ENCODE peak calls at places on chromosomes 5 and 9, in ten cellular contexts. G, D, X, J, R, I, K, F, E and Q are unnamed samples.

GRCh38 chr5:66344544-66344943 is 200.4 kb downstream of the SREK1 start:
- DNase-seq in G (no peak), D (no peak), X (no peak), J (no peak), R (no peak), I (no peak), K (no peak), F (no peak), E (no peak), Q (no peak)

GRCh38 chr5:909086-909485 is 16.4 kb downstream of the TRIP13 start:
- DNase-seq in G (no peak), D (no peak), X (peak), J (no peak), R (no peak), I (no peak), K (no peak), F (no peak), E (no peak), Q (no peak)

GRCh38 chr5:39801306-39801705 is 376.5 kb upstream of the DAB2 start:
- DNase-seq in G (no peak), D (no peak), X (no peak), J (no peak), R (no peak), I (no peak), K (no peak), F (no peak), E (no peak), Q (no peak)

GRCh38 chr9:127174386-127175318 is 52.2 kb upstream of the ANGPTL2 start:
- DNase-seq in G (no peak), D (peak), X (no peak), J (no peak), R (peak), I (peak), K (no peak), F (no peak), E (no peak), Q (peak)

GRCh38 chr5:156543348-156543747 is 216.4 kb downstream of the SGCD start:
- DNase-seq in G (no peak), D (no peak), X (no peak), J (no peak), R (no peak), I (no peak), K (no peak), F (no peak), E (no peak), Q (no peak)

GRCh38 chr9:36788534-36788933 is 215.8 kb downstream of the MELK start:
- DNase-seq in G (no peak), D (no peak), X (no peak), J (no peak), R (no peak), I (no peak), K (no peak), F (no peak), E (no peak), Q (no peak)

GRCh38 chr5:57106661-57107060 is 67.2 kb upstream of the GPBP1 start:
- DNase-seq in G (no peak), D (no peak), X (no peak), J (no peak), R (no peak), I (no peak), K (no peak), F (no peak), E (no peak), Q (no peak)

GRCh38 chr5:73666891-73667290 is 40.9 kb downstream of the ARHGEF28 start:
- DNase-seq in G (no peak), D (no peak), X (no peak), J (no peak), R (no peak), I (no peak), K (no peak), F (no peak), E (no peak), Q (no peak)

GRCh38 chr9:3292311-3292710 is 233.5 kb downstream of the RFX3 start:
- DNase-seq in G (no peak), D (no peak), X (no peak), J (no peak), R (no peak), I (no peak), K (no peak), F (no peak), E (no peak), Q (no peak)

GRCh38 chr5:82639393-82640144 is 361.4 kb upstream of the RPS23 start:
- DNase-seq in G (no peak), D (no peak), X (no peak), J (no peak), R (no peak), I (no peak), K (no peak), F (no peak), E (no peak), Q (no peak)

GRCh38 chr9:80648336-80648735 is 1041.0 kb downstream of the TLE1 start:
- DNase-seq in G (no peak), D (no peak), X (no peak), J (no peak), R (no peak), I (no peak), K (no peak), F (no peak), E (no peak), Q (no peak)

GRCh38 chr5:95620030-95620869 is at the start of gene GPR150:
- DNase-seq in G (peak), D (peak), X (no peak), J (peak), R (peak), I (peak), K (peak), F (peak), E (peak), Q (peak)

GRCh38 chr9:99299214-99300102 is 77.4 kb downstream of the SEC61B start:
- DNase-seq in G (no peak), D (no peak), X (no peak), J (peak), R (no peak), I (no peak), K (no peak), F (no peak), E (no peak), Q (no peak)

GRCh38 chr9:126844085-126844484 is 16.4 kb upstream of the ZBTB34 start:
- DNase-seq in G (no peak), D (no peak), X (no peak), J (no peak), R (no peak), I (no peak), K (no peak), F (no peak), E (no peak), Q (no peak)

GRCh38 chr5:80653497-80653896 is 955 bp upstream of the MSH3 start:
- DNase-seq in G (no peak), D (no peak), X (no peak), J (no peak), R (no peak), I (no peak), K (no peak), F (no peak), E (no peak), Q (no peak)

GRCh38 chr9:98563997-98564396 is 144.7 kb downstream of the GABBR2 start:
- DNase-seq in G (no peak), D (no peak), X (no peak), J (no peak), R (no peak), I (no peak), K (no peak), F (no peak), E (no peak), Q (no peak)

GRCh38 chr5:54091416-54092130 is 218.8 kb downstream of the ARL15 start:
- DNase-seq in G (no peak), D (no peak), X (peak), J (no peak), R (peak), I (no peak), K (no peak), F (no peak), E (no peak), Q (peak)

GRCh38 chr5:171450423-171451246 is 31.2 kb downstream of the FGF18 start:
- DNase-seq in G (peak), D (peak), X (no peak), J (no peak), R (peak), I (peak), K (peak), F (no peak), E (no peak), Q (peak)

GRCh38 chr5:25441810-25442209 is 797.0 kb upstream of the CDH10 start:
- DNase-seq in G (no peak), D (no peak), X (no peak), J (no peak), R (no peak), I (no peak), K (no peak), F (no peak), E (no peak), Q (no peak)

GRCh38 chr9:114091711-114092110 is 7.4 kb downstream of the KIF12 start:
- DNase-seq in G (peak), D (no peak), X (no peak), J (no peak), R (no peak), I (no peak), K (no peak), F (no peak), E (no peak), Q (peak)

GRCh38 chr5:53874409-53874808 is 314.0 kb downstream of the NDUFS4 start:
- DNase-seq in G (no peak), D (no peak), X (no peak), J (no peak), R (no peak), I (no peak), K (no peak), F (no peak), E (no peak), Q (no peak)

GRCh38 chr5:168314735-168315411 is 23.4 kb downstream of the WWC1 start:
- DNase-seq in G (peak), D (peak), X (peak), J (peak), R (no peak), I (peak), K (no peak), F (peak), E (no peak), Q (no peak)

GRCh38 chr5:72723584-72723983 is 92.9 kb upstream of the TNPO1 start:
- DNase-seq in G (no peak), D (no peak), X (no peak), J (no peak), R (no peak), I (no peak), K (no peak), F (no peak), E (no peak), Q (no peak)

GRCh38 chr5:157689942-157690689 is 18.8 kb downstream of the C5orf52 start:
- DNase-seq in G (peak), D (no peak), X (no peak), J (no peak), R (no peak), I (no peak), K (peak), F (no peak), E (no peak), Q (no peak)

GRCh38 chr5:14168139-14168792 is 25.1 kb downstream of the TRIO start:
- DNase-seq in G (no peak), D (no peak), X (no peak), J (no peak), R (no peak), I (no peak), K (no peak), F (no peak), E (no peak), Q (no peak)

GRCh38 chr5:171494452-171495121 is 75.1 kb downstream of the FGF18 start:
- DNase-seq in G (peak), D (no peak), X (no peak), J (peak), R (peak), I (peak), K (peak), F (peak), E (no peak), Q (peak)

DNA sequence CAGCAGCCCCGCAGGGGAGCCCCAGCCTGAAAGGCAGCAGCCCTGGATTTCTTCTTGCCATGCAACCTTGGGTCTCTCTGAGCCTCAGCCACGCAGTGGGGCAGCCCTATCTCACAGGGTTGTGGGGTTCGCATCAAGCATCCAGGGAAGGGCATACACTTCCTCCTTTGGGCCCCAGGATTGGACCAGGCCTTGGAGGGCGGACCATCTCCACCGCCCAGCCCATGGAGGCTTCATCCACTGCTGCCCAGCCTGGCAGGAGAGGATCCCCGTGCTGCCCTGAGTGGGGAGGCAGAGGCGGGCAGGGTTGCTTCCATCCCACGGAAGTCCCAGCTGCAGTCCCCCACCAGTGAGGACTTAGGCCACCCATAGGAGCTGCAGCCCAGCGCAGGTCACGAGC is 5.3 kb downstream of the ADAMTS2 start:
- DNase-seq in G (no peak), D (no peak), X (no peak), J (no peak), R (no peak), I (no peak), K (peak), F (no peak), E (no peak), Q (peak)
- TF ChIP-seq POLR2A in G (no peak), D (no peak), X (no peak), J (no peak), R (no peak), I (no peak), K (no peak), F (no peak), E (no peak), Q (no peak)

GRCh38 chr9:137243626-137244485 is 2.8 kb downstream of the TUBB4B start:
- DNase-seq in G (no peak), D (no peak), X (no peak), J (no peak), R (no peak), I (no peak), K (peak), F (no peak), E (no peak), Q (no peak)
- TF ChIP-seq POLR2A in G (peak), D (no peak), X (no peak), J (no peak), R (peak), I (peak), K (no peak), F (peak), E (peak), Q (no peak)

DNA sequence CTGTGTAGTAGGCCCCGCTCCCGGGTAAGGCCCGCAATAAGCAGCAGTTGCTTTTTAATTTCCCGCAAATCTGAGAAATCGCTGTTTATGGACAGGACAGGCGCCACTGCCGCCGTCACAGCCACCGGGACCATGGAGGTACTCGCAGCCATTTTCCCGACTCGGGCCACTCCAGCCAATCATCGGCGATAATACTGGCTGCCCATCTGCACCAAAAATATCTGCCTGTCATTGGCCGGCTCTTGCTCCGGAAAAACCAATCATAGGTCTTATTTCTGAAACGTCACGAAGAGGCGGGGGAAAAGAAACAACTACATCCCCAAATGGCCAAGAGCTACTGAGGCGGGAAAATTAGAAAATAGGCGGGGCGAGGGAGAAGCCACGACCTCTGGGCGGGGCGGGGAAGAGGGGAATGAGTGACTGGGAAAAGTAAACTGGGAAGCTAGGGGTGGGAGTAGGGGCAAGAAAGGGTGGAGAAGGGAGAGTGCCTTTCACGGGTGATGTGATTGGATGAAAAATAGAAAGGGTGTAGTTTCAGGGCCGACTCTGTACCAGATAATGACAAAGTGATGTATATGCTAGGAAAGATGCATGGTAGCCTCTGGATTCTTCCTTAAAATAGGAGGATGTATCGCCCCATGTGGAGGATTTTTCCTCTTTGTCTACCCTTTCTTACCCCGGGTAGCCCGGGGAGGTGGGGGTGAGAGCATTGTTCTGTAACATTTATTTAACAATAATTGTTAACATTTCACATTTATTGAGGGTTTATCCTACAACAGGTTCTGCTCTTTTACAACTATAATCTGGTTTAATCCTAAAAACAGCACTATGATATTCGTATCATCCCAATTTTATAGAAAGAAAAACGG is at the start of gene CDC23:
- DNase-seq in G (peak), D (peak), X (peak), J (peak), R (peak), I (peak), K (peak), F (peak), E (peak), Q (peak)
- TF ChIP-seq POLR2A in G (no peak), D (no peak), X (peak), J (peak), R (peak), I (peak), K (peak), F (peak), E (peak), Q (peak)

DNA sequence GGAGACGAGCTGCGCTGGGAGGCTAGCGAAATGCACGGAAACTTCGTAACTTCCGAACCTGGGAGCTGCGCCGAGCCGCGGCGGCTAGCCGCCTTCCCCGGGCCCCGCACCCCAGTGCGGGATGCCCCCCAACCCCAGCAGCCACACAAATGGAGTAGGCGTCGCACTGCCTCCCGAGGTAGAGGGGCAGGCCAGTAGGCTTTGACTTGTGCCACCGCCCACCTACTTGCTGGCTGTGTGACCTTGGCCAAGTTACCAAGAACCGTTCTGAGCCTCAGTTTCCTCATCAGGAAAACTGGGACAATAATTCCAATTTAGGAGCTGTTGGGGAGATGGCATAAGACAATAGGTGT is 540 bp upstream of the STRBP start:
- DNase-seq in G (no peak), D (no peak), X (no peak), J (no peak), R (no peak), I (no peak), K (no peak), F (no peak), E (no peak), Q (no peak)
- TF ChIP-seq POLR2A in G (no peak), D (no peak), X (no peak), J (no peak), R (no peak), I (no peak), K (no peak), F (no peak), E (no peak), Q (no peak)

GRCh38 chr9:35236692-35237091 is 74.9 kb downstream of the UNC13B start:
- DNase-seq in G (no peak), D (no peak), X (no peak), J (no peak), R (no peak), I (no peak), K (no peak), F (no peak), E (no peak), Q (no peak)
- TF ChIP-seq POLR2A in G (no peak), D (no peak), X (no peak), J (no peak), R (no peak), I (no peak), K (no peak), F (no peak), E (no peak), Q (no peak)

GRCh38 chr9:121269030-121269887 is 1.3 kb downstream of the GSN start:
- DNase-seq in G (no peak), D (peak), X (peak), J (no peak), R (no peak), I (peak), K (no peak), F (no peak), E (no peak), Q (peak)
- TF ChIP-seq POLR2A in G (no peak), D (no peak), X (peak), J (no peak), R (no peak), I (no peak), K (peak), F (no peak), E (no peak), Q (peak)

GRCh38 chr5:160185954-160186353 is 43.4 kb upstream of the FABP6 start:
- DNase-seq in G (no peak), D (no peak), X (no peak), J (no peak), R (no peak), I (no peak), K (no peak), F (no peak), E (no peak), Q (no peak)

GRCh38 chr5:160186480-160186879 is 42.8 kb upstream of the FABP6 start:
- DNase-seq in G (no peak), D (no peak), X (no peak), J (no peak), R (no peak), I (no peak), K (no peak), F (no peak), E (no peak), Q (no peak)

GRCh38 chr5:160187091-160187490 is 42.2 kb upstream of the FABP6 start:
- DNase-seq in G (no peak), D (no peak), X (no peak), J (no peak), R (no peak), I (no peak), K (no peak), F (no peak), E (no peak), Q (no peak)

GRCh38 chr5:160188968-160189319 is 40.4 kb upstream of the FABP6 start:
- DNase-seq in G (no peak), D (no peak), X (no peak), J (no peak), R (no peak), I (no peak), K (no peak), F (no peak), E (no peak), Q (no peak)

DNA sequence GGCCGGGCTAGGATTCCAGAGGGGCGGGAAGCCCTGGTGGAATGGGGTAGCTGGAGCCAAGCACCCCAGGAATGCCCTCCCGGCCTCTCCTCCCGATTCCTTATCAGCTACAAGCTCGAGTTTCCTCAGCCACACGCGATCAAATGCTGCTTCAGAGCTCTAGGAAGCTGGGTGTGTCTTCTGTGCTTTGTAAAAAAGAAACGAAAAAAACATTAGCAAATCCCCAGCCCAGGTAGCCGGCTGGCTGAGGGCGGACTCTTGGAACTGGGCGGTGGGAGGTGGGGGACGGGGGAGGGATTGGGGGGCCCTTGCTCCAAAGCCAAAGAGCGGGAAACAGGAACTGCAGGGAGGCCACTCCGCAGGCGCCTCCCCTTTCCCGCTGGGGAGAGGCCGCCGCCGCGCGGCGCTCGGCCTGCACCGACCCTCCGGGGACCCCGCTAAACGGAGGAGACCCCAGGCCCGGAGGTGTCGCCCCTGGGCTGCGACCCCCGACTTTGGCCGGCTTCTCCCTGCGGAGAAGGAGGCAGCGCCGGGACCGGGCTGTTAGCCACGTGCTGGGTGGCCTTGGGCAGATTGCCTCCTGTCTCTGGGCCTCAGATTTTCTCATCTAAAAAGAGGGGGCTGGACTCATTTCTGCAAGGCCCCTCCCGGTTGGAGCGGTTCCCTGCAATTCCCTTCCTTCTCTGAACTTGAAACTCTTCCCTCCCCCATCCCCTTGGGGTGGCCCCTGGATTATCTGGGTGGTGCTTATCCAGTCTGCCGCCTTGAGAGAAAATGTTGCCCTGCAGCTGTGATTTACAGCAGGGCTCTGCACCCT is 40.9 kb upstream of the FABP6 start:
- DNase-seq in G (peak), D (peak), X (peak), J (no peak), R (peak), I (peak), K (peak), F (peak), E (peak), Q (peak)
- TF ChIP-seq POLR2A in G (no peak), D (no peak), X (no peak), J (no peak), R (no peak), I (no peak), K (peak), F (no peak), E (no peak), Q (no peak)

GRCh38 chr9:124871156-124871561 is 9.2 kb downstream of the ARPC5L start:
- DNase-seq in G (no peak), D (no peak), X (no peak), J (no peak), R (no peak), I (no peak), K (no peak), F (no peak), E (no peak), Q (no peak)
- TF ChIP-seq POLR2A in G (no peak), D (no peak), X (no peak), J (no peak), R (no peak), I (no peak), K (no peak), F (no peak), E (peak), Q (no peak)